ENCODE peak calls at places on chromosomes 4 and X, in ten cellular contexts. P is stimulated activated CD8-positive, alpha-beta memory T cell treated with anti-CD3 and anti-CD28 coated beads, Interleukin-12 subunit alpha, Interleukin-12 subunit beta, amount 100 ng/mL, for 1 hour; S is uterus; G is Daoy; K is HFFc6; W is HT-29; J is GF-D8; R is neural progenitor cell; X is endothelial cell of umbilical vein; F is NCI-H1436. V is an unnamed sample.

GRCh38 chrX:73581002-73581628 is 18.1 kb downstream of the CHIC1 start:
- DNase-seq in R (no peak), J (no peak), F (no peak), X (peak; percentile 12), W (peak; percentile 80), K (no peak), P (no peak), G (peak; percentile 7), S (no peak), V (no peak)

GRCh38 chr4:31455612-31456011 is 735.4 kb downstream of the PCDH7 start:
- DNase-seq in R (no peak), F (no peak), S (no peak), J (no peak), P (no peak), G (no peak), X (no peak), K (no peak), W (no peak), V (no peak)

GRCh38 chrX:68511255-68511654 is 12.4 kb downstream of the YIPF6 start:
- DNase-seq in F (peak; percentile 34), P (no peak), X (peak; percentile 42), J (no peak), G (peak; percentile 23), S (peak; percentile 35), K (no peak), W (peak; percentile 78), R (peak; percentile 59), V (peak; percentile 54)

GRCh38 chrX:39492495-39493162 is 605.1 kb downstream of the BCOR start:
- DNase-seq in J (peak; percentile 0), G (no peak), K (no peak), W (no peak), R (no peak), F (no peak), S (no peak), P (no peak), X (no peak), V (no peak)

GRCh38 chr4:55002431-55002830 is 123.0 kb downstream of the KDR start:
- DNase-seq in W (no peak), P (no peak), S (no peak), K (no peak), J (no peak), G (no peak), R (no peak), X (no peak), F (no peak), V (no peak)

GRCh38 chrX:151789179-151789800 is 54.7 kb downstream of the CNGA2 start:
- DNase-seq in R (no peak), G (peak; percentile 82), W (peak; percentile 86), S (peak; percentile 34), K (peak; percentile 72), X (peak; percentile 39), F (no peak), P (no peak), J (no peak), V (peak; percentile 82)

GRCh38 chr4:150514709-150515108 is 67.2 kb upstream of the MAB21L2 start:
- DNase-seq in P (no peak), J (no peak), W (no peak), K (no peak), F (no peak), G (no peak), R (no peak), S (no peak), X (no peak), V (no peak)

GRCh38 chr4:10093801-10094552 is 22.6 kb downstream of the WDR1 start:
- DNase-seq in G (peak; percentile 86), R (no peak), F (no peak), K (peak; percentile 96), S (no peak), X (peak; percentile 97), P (no peak), W (no peak), J (peak; percentile 96), V (no peak)

GRCh38 chrX:11664211-11664888 is 1.4 kb downstream of the ARHGAP6 start:
- DNase-seq in J (no peak), S (peak; percentile 28), P (no peak), X (no peak), R (peak; percentile 31), F (no peak), K (no peak), W (no peak), G (no peak), V (no peak)

GRCh38 chr4:72779256-72779655 is 210.2 kb upstream of the ADAMTS3 start:
- DNase-seq in G (no peak), F (no peak), K (peak; percentile 2), P (no peak), R (no peak), X (no peak), S (no peak), W (no peak), J (no peak), V (no peak)

GRCh38 chr4:87633239-87633638 is 16.8 kb upstream of the DMP1 start:
- DNase-seq in X (peak; percentile 62), J (no peak), G (no peak), R (no peak), W (peak; percentile 14), S (no peak), F (no peak), P (no peak), K (no peak), V (no peak)

GRCh38 chrX:18354369-18355329 is at the start of gene SCML2:
- DNase-seq in S (peak; percentile 20), W (no peak), R (peak; percentile 71), X (peak; percentile 26), G (peak; percentile 50), K (peak; percentile 24), J (no peak), P (no peak), F (no peak), V (peak; percentile 44)

GRCh38 chr4:3533421-3533820 is 1.2 kb upstream of the LRPAP1 start:
- DNase-seq in X (no peak), P (no peak), J (no peak), R (no peak), K (no peak), F (no peak), S (no peak), G (no peak), W (no peak), V (no peak)

GRCh38 chr4:158949094-158949493 is 153.8 kb upstream of the RAPGEF2 start:
- DNase-seq in X (peak; percentile 82), F (no peak), J (no peak), S (no peak), P (no peak), G (peak; percentile 15), W (peak; percentile 12), R (no peak), K (peak; percentile 9), V (no peak)

V was measured in adrenal gland.